ENCODE peak calls at places on chromosomes 3 and 15, in eight cellular contexts. Y is CD4-positive, alpha-beta T cell; P is left colon; H is NCI-H345; R is endothelial cell; X is activated CD4-positive, alpha-beta T cell treated with anti-CD3 and anti-CD28 coated beads for 24 hours; A is ureter; J is neural crest cell. Q is an unnamed sample.
A peak's percentile ranks its signal among the peaks of the same experiment; 100 is the strongest.

GRCh38 chr3:123750659-123751420 is 133.3 kb downstream of the MYLK start:
- DNase-seq in Y (no peak), P (no peak), H (no peak), R (no peak), X (no peak), A (no peak), J (no peak), Q (no peak)

GRCh38 chr3:132228923-132229322 is 88.3 kb upstream of the ACP3 start:
- DNase-seq in Y (no peak), P (no peak), H (no peak), R (no peak), X (no peak), A (no peak), J (no peak), Q (no peak)

GRCh38 chr15:45630958-45631691 is 3.7 kb upstream of the SQOR start:
- DNase-seq in Y (no peak), P (peak; percentile 71), H (no peak), R (no peak), X (no peak), A (no peak), J (no peak), Q (no peak)

GRCh38 chr15:45136378-45136764 is 6.6 kb downstream of the DUOX1 start:
- DNase-seq in Y (no peak), P (no peak), H (no peak), R (peak; percentile 44), X (peak; percentile 9), A (no peak), J (no peak), Q (no peak)

GRCh38 chr3:45547764-45548683 is 46.5 kb upstream of the LIMD1 start:
- DNase-seq in Y (no peak), P (peak; percentile 54), H (no peak), R (no peak), X (no peak), A (no peak), J (no peak), Q (no peak)

GRCh38 chr3:153038779-153039178 is 123.2 kb upstream of the RAP2B start:
- DNase-seq in Y (no peak), P (no peak), H (no peak), R (no peak), X (no peak), A (no peak), J (no peak), Q (no peak)

GRCh38 chr3:143839980-143840379 is 8.3 kb downstream of the SLC9A9 start:
- DNase-seq in Y (no peak), P (no peak), H (no peak), R (no peak), X (no peak), A (no peak), J (no peak), Q (no peak)

GRCh38 chr3:19598870-19599269 is 335.1 kb downstream of the EFHB start:
- DNase-seq in Y (no peak), P (no peak), H (no peak), R (no peak), X (no peak), A (no peak), J (no peak), Q (no peak)

GRCh38 chr15:75200765-75201608 is 695 bp upstream of the C15orf39 start:
- DNase-seq in Y (no peak), P (peak; percentile 90), H (peak; percentile 56), R (no peak), X (no peak), A (peak; percentile 79), J (no peak), Q (peak; percentile 16)

GRCh38 chr3:14633819-14634424 is 17.6 kb upstream of the CCDC174 start:
- DNase-seq in Y (peak; percentile 35), P (no peak), H (peak; percentile 1), R (peak; percentile 54), X (peak; percentile 31), A (no peak), J (peak; percentile 34), Q (peak; percentile 24)

GRCh38 chr3:88280326-88280725 is 130.6 kb downstream of the C3orf38 start:
- DNase-seq in Y (no peak), P (no peak), H (no peak), R (no peak), X (no peak), A (no peak), J (no peak), Q (no peak)

GRCh38 chr3:101940521-101940992 is 91.2 kb downstream of the NFKBIZ start:
- DNase-seq in Y (no peak), P (no peak), H (peak; percentile 23), R (no peak), X (no peak), A (no peak), J (no peak), Q (no peak)

GRCh38 chr15:50939911-50940310 is 31.4 kb downstream of the AP4E1 start:
- DNase-seq in Y (no peak), P (no peak), H (no peak), R (no peak), X (no peak), A (no peak), J (no peak), Q (no peak)

GRCh38 chr15:25680659-25680970 is 182.5 kb downstream of the ATP10A start:
- DNase-seq in Y (no peak), P (no peak), H (no peak), R (no peak), X (no peak), A (no peak), J (no peak), Q (no peak)

GRCh38 chr15:67968564-67969440 is 85.3 kb upstream of the PIAS1 start:
- DNase-seq in Y (no peak), P (no peak), H (no peak), R (no peak), X (no peak), A (no peak), J (no peak), Q (no peak)

GRCh38 chr3:6120786-6121185 is 740.1 kb upstream of the GRM7 start:
- DNase-seq in Y (no peak), P (no peak), H (no peak), R (no peak), X (no peak), A (no peak), J (no peak), Q (no peak)

GRCh38 chr3:116897382-116897781 is 187.8 kb downstream of the TUSC7 start:
- DNase-seq in Y (no peak), P (no peak), H (no peak), R (no peak), X (no peak), A (no peak), J (no peak), Q (no peak)

GRCh38 chr15:41981373-41982132 is 9.2 kb upstream of the EHD4 start:
- DNase-seq in Y (no peak), P (no peak), H (no peak), R (no peak), X (no peak), A (peak; percentile 10), J (no peak), Q (no peak)

GRCh38 chr15:86201313-86202008 is 121.8 kb downstream of the AGBL1 start:
- DNase-seq in Y (no peak), P (no peak), H (no peak), R (no peak), X (no peak), A (no peak), J (no peak), Q (no peak)

GRCh38 chr3:43243590-43244587 is 42.5 kb upstream of the SNRK start:
- DNase-seq in Y (no peak), P (no peak), H (no peak), R (no peak), X (no peak), A (no peak), J (no peak), Q (no peak)

GRCh38 chr15:79989682-79990081 is 18.7 kb upstream of the BCL2A1 start:
- DNase-seq in Y (no peak), P (no peak), H (no peak), R (no peak), X (no peak), A (no peak), J (no peak), Q (no peak)

GRCh38 chr15:91032919-91033803 is 10.8 kb upstream of the VPS33B start:
- DNase-seq in Y (peak; percentile 40), P (peak; percentile 84), H (peak; percentile 39), R (peak; percentile 72), X (no peak), A (peak; percentile 57), J (peak; percentile 31), Q (peak; percentile 53)

GRCh38 chr3:197444793-197445403 is 110.9 kb downstream of the BDH1 start:
- DNase-seq in Y (no peak), P (no peak), H (no peak), R (no peak), X (no peak), A (no peak), J (no peak), Q (no peak)

GRCh38 chr3:69305011-69305410 is 80.9 kb downstream of the FRMD4B start:
- DNase-seq in Y (no peak), P (no peak), H (no peak), R (no peak), X (no peak), A (no peak), J (no peak), Q (no peak)

GRCh38 chr3:71879089-71879488 is 94.1 kb upstream of the PROK2 start:
- DNase-seq in Y (no peak), P (no peak), H (no peak), R (peak; percentile 14), X (no peak), A (no peak), J (no peak), Q (no peak)

GRCh38 chr3:27708246-27708645 is 13.9 kb downstream of the EOMES start:
- DNase-seq in Y (no peak), P (no peak), H (no peak), R (no peak), X (no peak), A (no peak), J (no peak), Q (no peak)

GRCh38 chr3:67076607-67077006 is 78.5 kb downstream of the KBTBD8 start:
- DNase-seq in Y (no peak), P (no peak), H (no peak), R (no peak), X (no peak), A (no peak), J (no peak), Q (no peak)

GRCh38 chr3:12759693-12760565 is 870 bp upstream of the TMEM40 start:
- DNase-seq in Y (no peak), P (no peak), H (no peak), R (no peak), X (no peak), A (peak; percentile 53), J (no peak), Q (no peak)

GRCh38 chr15:94532226-94532625 is 300.9 kb downstream of the MCTP2 start:
- DNase-seq in Y (no peak), P (no peak), H (no peak), R (no peak), X (no peak), A (no peak), J (no peak), Q (no peak)

GRCh38 chr3:134355416-134355815 is 18.8 kb downstream of the AMOTL2 start:
- DNase-seq in Y (no peak), P (no peak), H (no peak), R (no peak), X (no peak), A (no peak), J (no peak), Q (no peak)

GRCh38 chr3:192899540-192899982 is 18.1 kb downstream of the MB21D2 start:
- DNase-seq in Y (no peak), P (no peak), H (no peak), R (no peak), X (no peak), A (no peak), J (no peak), Q (no peak)

GRCh38 chr3:64484289-64484992 is 203.4 kb downstream of the ADAMTS9 start:
- DNase-seq in Y (peak; percentile 43), P (peak; percentile 60), H (peak; percentile 61), R (peak; percentile 88), X (peak; percentile 38), A (peak; percentile 87), J (peak; percentile 94), Q (peak; percentile 65)